ENCODE peak calls at places on chromosomes 6 and 20, in nine cellular contexts. One of them, this sample, is unnamed.

GRCh38 chr6:44232676-44233559 is 9.5 kb downstream of the SLC29A1 start:
- DNase-seq in naive thymus-derived CD8-positive, alpha-beta T cell: no peak
- DNase-seq in nephron progenitor cell: no peak
- DNase-seq in T-cell: no peak
- DNase-seq in stimulated activated naive CD8-positive, alpha-beta T cell treated with anti-CD3 and anti-CD28 coated beads, Interleukin-15, Interleukin-2, amounts not matched to agents 100 U/mL and 50 U/mL, for 24 hours: no peak
- DNase-seq in iris pigment epithelial cell: no peak
- DNase-seq in stimulated activated CD4-positive, alpha-beta T cell treated with anti-CD3 and anti-CD28 coated beads, TNF-alpha, amount 100 ng/mL, for 4 hours: no peak
- DNase-seq in KBM-7: peak; percentile 32
- DNase-seq in fibroblast of the aortic adventitia: no peak
- DNase-seq in this sample: no peak

GRCh38 chr20:10578607-10579006 is 95.2 kb downstream of the JAG1 start:
- DNase-seq in naive thymus-derived CD8-positive, alpha-beta T cell: no peak
- DNase-seq in nephron progenitor cell: no peak
- DNase-seq in T-cell: no peak
- DNase-seq in stimulated activated naive CD8-positive, alpha-beta T cell treated with anti-CD3 and anti-CD28 coated beads, Interleukin-15, Interleukin-2, amounts not matched to agents 100 U/mL and 50 U/mL, for 24 hours: no peak
- DNase-seq in iris pigment epithelial cell: peak; percentile 92
- DNase-seq in stimulated activated CD4-positive, alpha-beta T cell treated with anti-CD3 and anti-CD28 coated beads, TNF-alpha, amount 100 ng/mL, for 4 hours: no peak
- DNase-seq in KBM-7: no peak
- DNase-seq in fibroblast of the aortic adventitia: peak; percentile 72
- DNase-seq in this sample: no peak

GRCh38 chr20:444862-445426 is 17.4 kb downstream of the TBC1D20 start:
- DNase-seq in naive thymus-derived CD8-positive, alpha-beta T cell: no peak
- DNase-seq in nephron progenitor cell: no peak
- DNase-seq in T-cell: no peak
- DNase-seq in stimulated activated naive CD8-positive, alpha-beta T cell treated with anti-CD3 and anti-CD28 coated beads, Interleukin-15, Interleukin-2, amounts not matched to agents 100 U/mL and 50 U/mL, for 24 hours: no peak
- DNase-seq in iris pigment epithelial cell: peak; percentile 38
- DNase-seq in stimulated activated CD4-positive, alpha-beta T cell treated with anti-CD3 and anti-CD28 coated beads, TNF-alpha, amount 100 ng/mL, for 4 hours: no peak
- DNase-seq in KBM-7: no peak
- DNase-seq in fibroblast of the aortic adventitia: peak; percentile 34
- DNase-seq in this sample: no peak

GRCh38 chr20:41650221-41650948 is 32.2 kb upstream of the CHD6 start:
- DNase-seq in naive thymus-derived CD8-positive, alpha-beta T cell: no peak
- DNase-seq in nephron progenitor cell: no peak
- DNase-seq in T-cell: no peak
- DNase-seq in stimulated activated naive CD8-positive, alpha-beta T cell treated with anti-CD3 and anti-CD28 coated beads, Interleukin-15, Interleukin-2, amounts not matched to agents 100 U/mL and 50 U/mL, for 24 hours: no peak
- DNase-seq in iris pigment epithelial cell: no peak
- DNase-seq in stimulated activated CD4-positive, alpha-beta T cell treated with anti-CD3 and anti-CD28 coated beads, TNF-alpha, amount 100 ng/mL, for 4 hours: no peak
- DNase-seq in KBM-7: no peak
- DNase-seq in fibroblast of the aortic adventitia: no peak
- DNase-seq in this sample: no peak

GRCh38 chr20:4936851-4937412 is 64.4 kb downstream of the SLC23A2 start:
- DNase-seq in naive thymus-derived CD8-positive, alpha-beta T cell: no peak
- DNase-seq in nephron progenitor cell: no peak
- DNase-seq in T-cell: no peak
- DNase-seq in stimulated activated naive CD8-positive, alpha-beta T cell treated with anti-CD3 and anti-CD28 coated beads, Interleukin-15, Interleukin-2, amounts not matched to agents 100 U/mL and 50 U/mL, for 24 hours: no peak
- DNase-seq in iris pigment epithelial cell: no peak
- DNase-seq in stimulated activated CD4-positive, alpha-beta T cell treated with anti-CD3 and anti-CD28 coated beads, TNF-alpha, amount 100 ng/mL, for 4 hours: no peak
- DNase-seq in KBM-7: no peak
- DNase-seq in fibroblast of the aortic adventitia: no peak
- DNase-seq in this sample: no peak

GRCh38 chr20:3990741-3991140 is 24.6 kb downstream of the RNF24 start:
- DNase-seq in naive thymus-derived CD8-positive, alpha-beta T cell: no peak
- DNase-seq in nephron progenitor cell: no peak
- DNase-seq in T-cell: no peak
- DNase-seq in stimulated activated naive CD8-positive, alpha-beta T cell treated with anti-CD3 and anti-CD28 coated beads, Interleukin-15, Interleukin-2, amounts not matched to agents 100 U/mL and 50 U/mL, for 24 hours: no peak
- DNase-seq in iris pigment epithelial cell: no peak
- DNase-seq in stimulated activated CD4-positive, alpha-beta T cell treated with anti-CD3 and anti-CD28 coated beads, TNF-alpha, amount 100 ng/mL, for 4 hours: no peak
- DNase-seq in KBM-7: no peak
- DNase-seq in fibroblast of the aortic adventitia: no peak
- DNase-seq in this sample: no peak

GRCh38 chr20:16942702-16943101 is 194.5 kb downstream of the OTOR start:
- DNase-seq in naive thymus-derived CD8-positive, alpha-beta T cell: no peak
- DNase-seq in nephron progenitor cell: no peak
- DNase-seq in T-cell: no peak
- DNase-seq in stimulated activated naive CD8-positive, alpha-beta T cell treated with anti-CD3 and anti-CD28 coated beads, Interleukin-15, Interleukin-2, amounts not matched to agents 100 U/mL and 50 U/mL, for 24 hours: no peak
- DNase-seq in iris pigment epithelial cell: peak; percentile 74
- DNase-seq in stimulated activated CD4-positive, alpha-beta T cell treated with anti-CD3 and anti-CD28 coated beads, TNF-alpha, amount 100 ng/mL, for 4 hours: no peak
- DNase-seq in KBM-7: no peak
- DNase-seq in fibroblast of the aortic adventitia: no peak
- DNase-seq in this sample: no peak

GRCh38 chr20:38748863-38749153 is 548 bp downstream of the ACTR5 start:
- DNase-seq in naive thymus-derived CD8-positive, alpha-beta T cell: peak; percentile 25
- DNase-seq in nephron progenitor cell: no peak
- DNase-seq in T-cell: peak; percentile 42
- DNase-seq in stimulated activated naive CD8-positive, alpha-beta T cell treated with anti-CD3 and anti-CD28 coated beads, Interleukin-15, Interleukin-2, amounts not matched to agents 100 U/mL and 50 U/mL, for 24 hours: peak; percentile 53
- DNase-seq in iris pigment epithelial cell: no peak
- DNase-seq in stimulated activated CD4-positive, alpha-beta T cell treated with anti-CD3 and anti-CD28 coated beads, TNF-alpha, amount 100 ng/mL, for 4 hours: no peak
- DNase-seq in KBM-7: no peak
- DNase-seq in fibroblast of the aortic adventitia: no peak
- DNase-seq in this sample: no peak

GRCh38 chr20:1322511-1323245 is 6.3 kb downstream of the SDCBP2 start:
- DNase-seq in naive thymus-derived CD8-positive, alpha-beta T cell: no peak
- DNase-seq in nephron progenitor cell: no peak
- DNase-seq in T-cell: no peak
- DNase-seq in stimulated activated naive CD8-positive, alpha-beta T cell treated with anti-CD3 and anti-CD28 coated beads, Interleukin-15, Interleukin-2, amounts not matched to agents 100 U/mL and 50 U/mL, for 24 hours: no peak
- DNase-seq in iris pigment epithelial cell: peak; percentile 98
- DNase-seq in stimulated activated CD4-positive, alpha-beta T cell treated with anti-CD3 and anti-CD28 coated beads, TNF-alpha, amount 100 ng/mL, for 4 hours: no peak
- DNase-seq in KBM-7: no peak
- DNase-seq in fibroblast of the aortic adventitia: peak; percentile 96
- DNase-seq in this sample: no peak

GRCh38 chr6:41049548-41049947 is 3.5 kb upstream of the APOBEC2 start:
- DNase-seq in naive thymus-derived CD8-positive, alpha-beta T cell: no peak
- DNase-seq in nephron progenitor cell: peak; percentile 35
- DNase-seq in T-cell: no peak
- DNase-seq in stimulated activated naive CD8-positive, alpha-beta T cell treated with anti-CD3 and anti-CD28 coated beads, Interleukin-15, Interleukin-2, amounts not matched to agents 100 U/mL and 50 U/mL, for 24 hours: no peak
- DNase-seq in iris pigment epithelial cell: peak; percentile 34
- DNase-seq in stimulated activated CD4-positive, alpha-beta T cell treated with anti-CD3 and anti-CD28 coated beads, TNF-alpha, amount 100 ng/mL, for 4 hours: no peak
- DNase-seq in KBM-7: no peak
- DNase-seq in fibroblast of the aortic adventitia: no peak
- DNase-seq in this sample: no peak

GRCh38 chr6:44001318-44001868 is 125.9 kb downstream of the MRPL14 start:
- DNase-seq in naive thymus-derived CD8-positive, alpha-beta T cell: no peak
- DNase-seq in nephron progenitor cell: no peak
- DNase-seq in T-cell: no peak
- DNase-seq in stimulated activated naive CD8-positive, alpha-beta T cell treated with anti-CD3 and anti-CD28 coated beads, Interleukin-15, Interleukin-2, amounts not matched to agents 100 U/mL and 50 U/mL, for 24 hours: peak; percentile 52
- DNase-seq in iris pigment epithelial cell: peak; percentile 30
- DNase-seq in stimulated activated CD4-positive, alpha-beta T cell treated with anti-CD3 and anti-CD28 coated beads, TNF-alpha, amount 100 ng/mL, for 4 hours: no peak
- DNase-seq in KBM-7: peak; percentile 52
- DNase-seq in fibroblast of the aortic adventitia: no peak
- DNase-seq in this sample: no peak

GRCh38 chr6:121849477-121849876 is 414.0 kb downstream of the GJA1 start:
- DNase-seq in naive thymus-derived CD8-positive, alpha-beta T cell: peak; percentile 0
- DNase-seq in nephron progenitor cell: peak; percentile 70
- DNase-seq in T-cell: no peak
- DNase-seq in stimulated activated naive CD8-positive, alpha-beta T cell treated with anti-CD3 and anti-CD28 coated beads, Interleukin-15, Interleukin-2, amounts not matched to agents 100 U/mL and 50 U/mL, for 24 hours: peak; percentile 42
- DNase-seq in iris pigment epithelial cell: peak; percentile 75
- DNase-seq in stimulated activated CD4-positive, alpha-beta T cell treated with anti-CD3 and anti-CD28 coated beads, TNF-alpha, amount 100 ng/mL, for 4 hours: no peak
- DNase-seq in KBM-7: peak; percentile 69
- DNase-seq in fibroblast of the aortic adventitia: peak; percentile 87
- DNase-seq in this sample: no peak

GRCh38 chr6:131844243-131844841 is 36.5 kb downstream of the ENPP1 start:
- DNase-seq in naive thymus-derived CD8-positive, alpha-beta T cell: no peak
- DNase-seq in nephron progenitor cell: no peak
- DNase-seq in T-cell: no peak
- DNase-seq in stimulated activated naive CD8-positive, alpha-beta T cell treated with anti-CD3 and anti-CD28 coated beads, Interleukin-15, Interleukin-2, amounts not matched to agents 100 U/mL and 50 U/mL, for 24 hours: no peak
- DNase-seq in iris pigment epithelial cell: peak; percentile 68
- DNase-seq in stimulated activated CD4-positive, alpha-beta T cell treated with anti-CD3 and anti-CD28 coated beads, TNF-alpha, amount 100 ng/mL, for 4 hours: no peak
- DNase-seq in KBM-7: no peak
- DNase-seq in fibroblast of the aortic adventitia: peak; percentile 21
- DNase-seq in this sample: no peak

GRCh38 chr6:5302995-5303622 is 41.8 kb downstream of the FARS2 start:
- DNase-seq in naive thymus-derived CD8-positive, alpha-beta T cell: peak; percentile 26
- DNase-seq in nephron progenitor cell: peak; percentile 29
- DNase-seq in T-cell: peak; percentile 54
- DNase-seq in stimulated activated naive CD8-positive, alpha-beta T cell treated with anti-CD3 and anti-CD28 coated beads, Interleukin-15, Interleukin-2, amounts not matched to agents 100 U/mL and 50 U/mL, for 24 hours: peak; percentile 39
- DNase-seq in iris pigment epithelial cell: peak; percentile 36
- DNase-seq in stimulated activated CD4-positive, alpha-beta T cell treated with anti-CD3 and anti-CD28 coated beads, TNF-alpha, amount 100 ng/mL, for 4 hours: peak; percentile 26
- DNase-seq in KBM-7: no peak
- DNase-seq in fibroblast of the aortic adventitia: no peak
- DNase-seq in this sample: peak; percentile 35

GRCh38 chr6:23181301-23182110 is 612.1 kb downstream of the HDGFL1 start:
- DNase-seq in naive thymus-derived CD8-positive, alpha-beta T cell: no peak
- DNase-seq in nephron progenitor cell: no peak
- DNase-seq in T-cell: no peak
- DNase-seq in stimulated activated naive CD8-positive, alpha-beta T cell treated with anti-CD3 and anti-CD28 coated beads, Interleukin-15, Interleukin-2, amounts not matched to agents 100 U/mL and 50 U/mL, for 24 hours: no peak
- DNase-seq in iris pigment epithelial cell: no peak
- DNase-seq in stimulated activated CD4-positive, alpha-beta T cell treated with anti-CD3 and anti-CD28 coated beads, TNF-alpha, amount 100 ng/mL, for 4 hours: no peak
- DNase-seq in KBM-7: no peak
- DNase-seq in fibroblast of the aortic adventitia: no peak
- DNase-seq in this sample: no peak

GRCh38 chr6:34938268-34938667 is 49.2 kb downstream of the ANKS1A start:
- DNase-seq in naive thymus-derived CD8-positive, alpha-beta T cell: no peak
- DNase-seq in nephron progenitor cell: no peak
- DNase-seq in T-cell: no peak
- DNase-seq in stimulated activated naive CD8-positive, alpha-beta T cell treated with anti-CD3 and anti-CD28 coated beads, Interleukin-15, Interleukin-2, amounts not matched to agents 100 U/mL and 50 U/mL, for 24 hours: no peak
- DNase-seq in iris pigment epithelial cell: no peak
- DNase-seq in stimulated activated CD4-positive, alpha-beta T cell treated with anti-CD3 and anti-CD28 coated beads, TNF-alpha, amount 100 ng/mL, for 4 hours: no peak
- DNase-seq in KBM-7: no peak
- DNase-seq in fibroblast of the aortic adventitia: no peak
- DNase-seq in this sample: no peak

GRCh38 chr20:10376271-10377075 is 57.5 kb downstream of the MKKS start:
- DNase-seq in naive thymus-derived CD8-positive, alpha-beta T cell: no peak
- DNase-seq in nephron progenitor cell: no peak
- DNase-seq in T-cell: no peak
- DNase-seq in stimulated activated naive CD8-positive, alpha-beta T cell treated with anti-CD3 and anti-CD28 coated beads, Interleukin-15, Interleukin-2, amounts not matched to agents 100 U/mL and 50 U/mL, for 24 hours: no peak
- DNase-seq in iris pigment epithelial cell: peak; percentile 65
- DNase-seq in stimulated activated CD4-positive, alpha-beta T cell treated with anti-CD3 and anti-CD28 coated beads, TNF-alpha, amount 100 ng/mL, for 4 hours: no peak
- DNase-seq in KBM-7: no peak
- DNase-seq in fibroblast of the aortic adventitia: peak; percentile 41
- DNase-seq in this sample: no peak

GRCh38 chr20:14189794-14190402 is 147.5 kb downstream of the FLRT3 start:
- DNase-seq in naive thymus-derived CD8-positive, alpha-beta T cell: no peak
- DNase-seq in nephron progenitor cell: no peak
- DNase-seq in T-cell: no peak
- DNase-seq in stimulated activated naive CD8-positive, alpha-beta T cell treated with anti-CD3 and anti-CD28 coated beads, Interleukin-15, Interleukin-2, amounts not matched to agents 100 U/mL and 50 U/mL, for 24 hours: no peak
- DNase-seq in iris pigment epithelial cell: peak; percentile 39
- DNase-seq in stimulated activated CD4-positive, alpha-beta T cell treated with anti-CD3 and anti-CD28 coated beads, TNF-alpha, amount 100 ng/mL, for 4 hours: no peak
- DNase-seq in KBM-7: peak; percentile 1
- DNase-seq in fibroblast of the aortic adventitia: peak; percentile 76
- DNase-seq in this sample: no peak